ENCODE peak calls at places on chromosomes 5 and 9, in seven cellular contexts. G is midbrain, E is T-helper 2 cell, C is Right ventricle myocardium superior, D is MV-4-11, R is AML-193, B is nephron progenitor cell. W is an unnamed sample.

GRCh38 chr9:135242406-135242805 is 154.9 kb downstream of the OLFM1 start:
- DNase-seq in R (no peak), E (no peak), D (no peak), B (no peak), G (no peak), C (peak), W (no peak)

GRCh38 chr5:158978061-158978745 is 121.5 kb downstream of the EBF1 start:
- DNase-seq in E (no peak), C (no peak), D (no peak), R (no peak), G (no peak), B (no peak), W (no peak)

GRCh38 chr5:76705574-76705973 is 10.4 kb upstream of the F2R start:
- DNase-seq in G (no peak), E (no peak), C (no peak), B (no peak), D (peak), R (peak), W (no peak)

GRCh38 chr9:111728617-111729366 is 65.9 kb downstream of the SHOC1 start:
- DNase-seq in D (peak), R (no peak), C (no peak), E (no peak), B (no peak), G (no peak), W (no peak)

GRCh38 chr9:113656771-113657670 is 193.5 kb downstream of the RGS3 start:
- DNase-seq in G (no peak), B (no peak), R (no peak), E (no peak), D (peak), C (no peak), W (no peak)

GRCh38 chr5:109053995-109054417 is 306.3 kb downstream of the FER start:
- DNase-seq in R (no peak), D (peak), C (no peak), E (no peak), B (no peak), G (no peak), W (no peak)

GRCh38 chr9:93473411-93473810 is 20.0 kb upstream of the FAM120AOS start:
- DNase-seq in G (no peak), D (no peak), E (no peak), R (no peak), C (no peak), B (no peak), W (no peak)

GRCh38 chr9:32551491-32552049 is 557 bp upstream of the SMIM27 start:
- DNase-seq in B (peak), E (peak), G (peak), C (no peak), D (peak), R (no peak), W (peak)

GRCh38 chr5:133052317-133053175 is 733 bp downstream of the HSPA4 start:
- DNase-seq in B (peak), E (peak), C (peak), R (peak), D (peak), G (peak), W (peak)

GRCh38 chr9:100355561-100355960 is 2.8 kb upstream of the TEX10 start:
- DNase-seq in G (no peak), E (no peak), D (peak), R (no peak), B (no peak), C (no peak), W (peak)

GRCh38 chr5:157506981-157507780 is 47.2 kb downstream of the NIPAL4 start:
- DNase-seq in R (no peak), C (no peak), D (no peak), B (no peak), G (no peak), E (no peak), W (no peak)

W was measured in HL-60.